ENCODE peak calls at places on chromosomes 5 and 9, in seven cellular contexts. J, W, R, O, E, Z and I are unnamed samples.

GRCh38 chr5:56409331-56410190 is 176.4 kb upstream of the ANKRD55 start:
- DNase-seq in J (no peak), O (peak), Z (no peak), W (peak), E (no peak), R (no peak), I (no peak)

GRCh38 chr9:12774861-12775367 is at the start of gene LURAP1L:
- DNase-seq in R (peak), O (peak), W (peak), Z (peak), E (peak), J (peak), I (no peak)

GRCh38 chr9:124218438-124219289 is 39.1 kb upstream of the NEK6 start:
- DNase-seq in W (peak), J (peak), O (peak), Z (peak), R (no peak), E (no peak), I (no peak)

GRCh38 chr5:143001764-143002351 is 231.7 kb downstream of the ARHGAP26 start:
- DNase-seq in W (peak), Z (no peak), O (peak), J (no peak), R (no peak), E (peak), I (no peak)

GRCh38 chr9:134317431-134318414 is 8.5 kb upstream of the RXRA start:
- DNase-seq in O (no peak), Z (no peak), E (no peak), R (no peak), W (peak), J (no peak), I (no peak)

GRCh38 chr5:178346607-178347334 is 114.2 kb upstream of the PHYKPL start:
- DNase-seq in E (no peak), R (no peak), Z (no peak), W (no peak), O (no peak), J (no peak), I (no peak)

GRCh38 chr9:135772056-135773042 is 70.4 kb downstream of the KCNT1 start:
- DNase-seq in W (no peak), R (peak), E (no peak), J (no peak), O (no peak), Z (no peak), I (no peak)

GRCh38 chr5:89204766-89205165 is 321.8 kb upstream of the MEF2C start:
- DNase-seq in O (no peak), E (no peak), R (no peak), J (no peak), W (peak), Z (no peak), I (peak)

GRCh38 chr5:59039296-59040006 is 456.6 kb downstream of the RAB3C start:
- DNase-seq in W (peak), E (peak), R (peak), O (peak), Z (peak), J (peak), I (no peak)

GRCh38 chr5:24773241-24773640 is 128.5 kb upstream of the CDH10 start:
- DNase-seq in Z (no peak), R (no peak), W (no peak), E (no peak), J (no peak), O (peak), I (no peak)

GRCh38 chr9:26163931-26164330 is 485.7 kb upstream of the TUSC1 start:
- DNase-seq in R (no peak), J (no peak), Z (no peak), W (no peak), E (no peak), O (peak), I (no peak)

GRCh38 chr5:71938886-71939285 is 168.4 kb upstream of the MAP1B start:
- DNase-seq in E (peak), W (no peak), O (no peak), Z (no peak), R (no peak), J (no peak), I (no peak)

GRCh38 chr9:137129089-137129455 is 9.9 kb upstream of the GRIN1 start:
- DNase-seq in J (no peak), O (peak), R (peak), Z (no peak), E (peak), W (peak), I (no peak)

GRCh38 chr5:168695436-168695835 is 116.3 kb upstream of the PANK3 start:
- DNase-seq in E (no peak), O (no peak), Z (no peak), R (no peak), J (no peak), W (no peak), I (no peak)

GRCh38 chr9:126376311-126376902 is 49.8 kb downstream of the MVB12B start:
- DNase-seq in J (no peak), W (no peak), O (no peak), E (no peak), Z (no peak), R (peak), I (no peak)

GRCh38 chr5:89421035-89421434 is 538.1 kb upstream of the MEF2C start:
- DNase-seq in W (peak), J (no peak), Z (no peak), O (peak), E (no peak), R (no peak), I (no peak)

GRCh38 chr5:160280384-160281090 is 31.8 kb downstream of the CCNJL start:
- DNase-seq in W (no peak), E (no peak), Z (no peak), R (no peak), O (no peak), J (no peak), I (no peak)

GRCh38 chr5:141852448-141852847 is 25.8 kb downstream of the PCDH1 start:
- DNase-seq in J (no peak), E (no peak), R (no peak), Z (no peak), W (no peak), O (no peak), I (no peak)

GRCh38 chr5:141851195-141851874 is 26.9 kb downstream of the PCDH1 start:
- DNase-seq in J (no peak), E (peak), W (no peak), O (no peak), R (no peak), Z (no peak), I (no peak)

GRCh38 chr5:141849371-141850182 is 28.6 kb downstream of the PCDH1 start:
- DNase-seq in R (peak), E (peak), O (peak), J (peak), Z (peak), W (peak), I (no peak)

GRCh38 chr5:141850183-141850768 is 27.9 kb downstream of the PCDH1 start:
- DNase-seq in Z (peak), W (peak), J (no peak), E (no peak), R (peak), O (peak), I (no peak)

DNA sequence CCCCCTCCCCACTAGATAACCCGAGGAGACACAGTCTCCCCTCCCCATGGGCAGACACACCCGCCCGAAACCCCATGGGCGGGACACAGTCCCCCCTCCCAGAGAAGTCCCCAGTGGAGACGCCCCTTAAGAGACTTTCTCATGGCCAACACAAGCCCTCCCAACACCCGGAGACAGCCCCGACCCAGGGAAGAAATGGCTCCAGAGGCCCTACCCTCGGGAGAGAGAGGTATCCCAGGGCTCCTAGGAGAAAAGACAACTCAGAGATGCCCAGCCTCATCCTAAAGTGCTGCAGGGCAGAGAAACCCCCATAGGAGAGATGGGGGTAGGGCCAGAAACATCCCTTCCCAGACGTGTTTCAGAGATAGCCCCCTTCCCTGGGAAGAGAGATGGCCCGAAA is 27.4 kb downstream of the PCDH1 start:
- DNase-seq in R (peak), Z (no peak), O (no peak), W (no peak), J (no peak), E (peak), I (no peak)
- H3K4me3 ChIP-seq in R (peak), Z (no peak), O (no peak), W (no peak), J (peak), E (peak), I (peak)

GRCh38 chr5:20340123-20340522 is 352.1 kb upstream of the CDH18 start:
- DNase-seq in R (no peak), W (no peak), E (no peak), Z (no peak), O (no peak), J (no peak), I (no peak)

GRCh38 chr5:20331826-20332225 is 343.8 kb upstream of the CDH18 start:
- DNase-seq in R (no peak), Z (no peak), O (no peak), W (no peak), E (no peak), J (no peak), I (no peak)

DNA sequence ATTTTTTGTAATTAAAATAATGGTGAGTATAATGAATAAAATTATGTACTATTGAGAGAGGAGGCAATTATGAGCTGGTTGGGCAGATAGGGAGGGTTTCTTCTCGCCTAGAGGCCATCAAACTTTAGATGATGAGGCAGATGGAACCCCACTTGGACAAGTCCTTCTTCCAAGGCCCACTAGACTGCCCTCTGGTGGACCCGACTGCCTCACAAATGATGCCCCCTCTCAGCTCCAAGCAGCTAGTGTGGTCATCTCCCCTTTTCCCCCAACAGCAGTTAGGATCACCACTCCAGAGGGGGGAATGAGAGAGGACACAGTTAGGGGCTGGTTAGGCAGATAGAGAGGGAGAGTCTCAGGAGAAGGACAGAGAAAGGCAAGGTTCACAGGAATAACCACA is 348.0 kb upstream of the CDH18 start:
- DNase-seq in E (peak), O (peak), J (no peak), W (no peak), Z (no peak), R (peak), I (no peak)
- TF ChIP-seq CTCF in E (peak), O (peak), J (no peak), W (peak), Z (no peak), R (peak), I (no peak)

DNA sequence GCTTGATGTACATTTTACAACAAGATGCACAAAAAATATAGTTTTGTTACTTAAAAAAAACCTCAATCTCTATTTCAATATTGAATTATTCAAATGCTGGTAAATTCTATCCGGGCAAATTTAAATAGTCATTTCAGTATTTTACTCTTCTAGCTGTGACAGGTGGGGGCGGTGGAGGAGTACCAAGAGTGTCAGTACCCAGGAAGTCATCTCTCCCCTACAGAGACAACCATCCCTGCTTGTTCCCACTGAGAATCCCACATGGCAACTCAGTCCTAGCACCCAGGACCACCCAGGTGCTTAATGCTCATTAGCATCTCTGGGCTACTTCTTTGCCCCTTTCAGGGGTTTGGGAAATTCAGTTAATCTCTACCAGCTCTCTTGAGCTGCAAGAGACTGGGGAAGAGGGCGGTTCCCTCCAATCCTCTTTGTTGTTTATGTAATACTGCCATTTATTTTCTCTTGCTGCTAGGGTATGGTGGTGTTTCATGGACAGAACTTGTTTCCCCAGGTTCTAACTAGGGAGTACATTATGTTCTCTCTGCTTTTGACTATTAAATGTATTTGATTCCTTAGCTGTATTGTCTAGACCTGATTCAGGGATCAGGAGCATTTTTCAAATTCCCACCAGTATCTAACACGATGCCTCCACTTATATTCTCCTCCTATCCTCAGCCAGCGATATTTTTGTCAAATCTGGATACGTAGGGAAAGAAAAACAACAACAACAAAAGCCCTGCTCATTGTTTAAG is 122.5 kb downstream of the CDH18 start:
- DNase-seq in W (no peak), E (peak), O (no peak), R (peak), Z (no peak), J (no peak), I (no peak)
- H3K4me3 ChIP-seq in W (no peak), E (no peak), O (no peak), R (no peak), Z (no peak), J (no peak), I (peak)

GRCh38 chr9:2338770-2339169 is 282.8 kb upstream of the VLDLR start:
- DNase-seq in O (no peak), Z (no peak), R (no peak), J (no peak), E (no peak), W (no peak), I (no peak)

GRCh38 chr9:2337602-2338001 is 284.0 kb upstream of the VLDLR start:
- DNase-seq in R (no peak), W (peak), O (no peak), E (no peak), Z (no peak), J (no peak), I (no peak)

GRCh38 chr9:2337131-2337530 is 284.5 kb upstream of the VLDLR start:
- DNase-seq in O (no peak), E (no peak), Z (no peak), J (no peak), W (no peak), R (no peak), I (no peak)

GRCh38 chr9:2335260-2335659 is 286.3 kb upstream of the VLDLR start:
- DNase-seq in W (peak), R (no peak), O (no peak), J (no peak), E (no peak), Z (no peak), I (no peak)

DNA sequence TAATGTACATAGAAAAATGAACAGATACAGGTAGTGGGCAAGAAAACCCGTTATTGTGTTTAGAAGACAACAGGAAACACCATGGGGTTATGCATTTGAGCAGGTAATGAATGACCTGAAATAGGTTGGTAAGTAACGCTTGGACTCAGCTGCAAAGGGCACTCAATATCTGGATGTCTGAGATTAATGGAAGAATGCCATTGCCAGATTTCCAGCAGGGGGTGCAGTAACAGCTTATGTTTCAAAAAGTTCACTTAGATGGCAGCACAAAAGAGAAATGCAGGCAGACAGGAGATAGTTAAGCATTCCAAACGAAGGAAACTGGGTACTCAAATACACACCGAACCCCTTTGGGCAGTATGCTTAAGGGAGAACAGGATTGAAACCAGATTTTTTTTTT is 285.5 kb upstream of the VLDLR start:
- DNase-seq in E (no peak), R (no peak), O (peak), W (peak), Z (no peak), J (no peak), I (no peak)
- TF ChIP-seq CTCF in E (peak), R (peak), O (peak), W (no peak), Z (no peak), J (no peak), I (peak)

GRCh38 chr9:113563856-113564514 is 100.5 kb downstream of the RGS3 start:
- DNase-seq in W (no peak), Z (no peak), O (no peak), E (no peak), J (peak), R (no peak), I (no peak)
- H3K4me3 ChIP-seq in W (no peak), Z (no peak), O (no peak), E (peak), J (no peak), R (no peak), I (no peak)

DNA sequence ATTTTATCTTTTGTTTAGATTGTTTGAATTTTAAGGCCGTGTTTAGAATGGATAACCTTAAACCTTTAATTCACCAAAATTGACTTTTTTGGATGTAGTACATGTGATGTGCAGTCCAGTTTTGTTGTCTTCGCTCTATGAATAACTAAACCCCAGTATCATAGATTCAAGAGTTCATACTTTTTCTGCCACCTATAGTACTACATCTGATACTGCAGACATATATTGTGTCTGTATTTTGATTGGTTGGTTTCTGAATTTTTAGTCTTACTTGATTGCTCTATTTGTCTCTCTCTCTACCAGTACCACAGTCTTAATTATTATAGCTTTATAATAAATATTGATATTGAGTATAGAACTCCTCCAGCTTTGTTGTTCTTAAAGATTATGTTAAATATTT is 58.1 kb downstream of the PPIP5K2 start:
- DNase-seq in Z (no peak), O (peak), W (no peak), J (no peak), E (peak), R (no peak), I (no peak)
- TF ChIP-seq CTCF in Z (no peak), O (no peak), W (no peak), J (no peak), E (no peak), R (no peak), I (no peak)

GRCh38 chr9:81465468-81466002 is 223.8 kb downstream of the TLE1 start:
- DNase-seq in J (no peak), O (no peak), Z (no peak), R (no peak), W (no peak), E (no peak), I (no peak)
- H3K4me3 ChIP-seq in J (no peak), O (no peak), Z (no peak), R (no peak), W (no peak), E (no peak), I (no peak)

GRCh38 chr9:35510366-35510744 is 20.4 kb downstream of the RUSC2 start:
- DNase-seq in O (no peak), Z (no peak), E (no peak), R (no peak), W (no peak), J (no peak), I (no peak)

GRCh38 chr9:35508069-35508468 is 18.2 kb downstream of the RUSC2 start:
- DNase-seq in Z (no peak), E (no peak), R (no peak), W (no peak), O (no peak), J (no peak), I (no peak)

GRCh38 chr9:35510745-35511428 is 21.0 kb downstream of the RUSC2 start:
- DNase-seq in O (peak), Z (peak), J (peak), R (no peak), W (peak), E (no peak), I (peak)

GRCh38 chr9:35515766-35516165 is 25.9 kb downstream of the RUSC2 start:
- DNase-seq in O (no peak), R (no peak), J (no peak), Z (no peak), W (no peak), E (no peak), I (no peak)

GRCh38 chr9:35511453-35511852 is 21.5 kb downstream of the RUSC2 start:
- DNase-seq in Z (no peak), R (no peak), E (no peak), J (no peak), O (no peak), W (no peak), I (no peak)
- TF ChIP-seq CTCF in Z (no peak), R (no peak), E (no peak), J (no peak), O (no peak), W (no peak), I (no peak)